ENCODE peak calls at places on chromosomes 1 and 21, in four cellular contexts. K, G, W and N are unnamed samples.
A peak's percentile ranks its signal among the peaks of the same experiment; 100 is the strongest.

GRCh38 chr1:107649023-107649422 is 316.0 kb downstream of the VAV3 start:
- DNase-seq in K (no peak), G (no peak), W (no peak), N (no peak)

GRCh38 chr1:116580446-116581322 is 9.9 kb upstream of the CD58 start:
- DNase-seq in K (no peak), G (no peak), W (no peak), N (no peak)

GRCh38 chr1:182990413-182991144 is 32.6 kb upstream of the LAMC1 start:
- DNase-seq in K (no peak), G (no peak), W (no peak), N (no peak)

GRCh38 chr1:152533327-152533938 is 19.2 kb downstream of the CRCT1 start:
- DNase-seq in K (no peak), G (no peak), W (peak; percentile 71), N (peak; percentile 15)

GRCh38 chr1:119323216-119323982 is 45.2 kb upstream of the HAO2 start:
- DNase-seq in K (no peak), G (no peak), W (no peak), N (no peak)

GRCh38 chr1:200364121-200364759 is 45.6 kb downstream of the ZNF281 start:
- DNase-seq in K (no peak), G (no peak), W (peak; percentile 43), N (no peak)

GRCh38 chr1:21261551-21262281 is 28.5 kb downstream of the ECE1 start:
- DNase-seq in K (peak; percentile 77), G (no peak), W (peak; percentile 81), N (peak; percentile 79)

GRCh38 chr1:209103135-209103534 is 480.4 kb upstream of the CAMK1G start:
- DNase-seq in K (no peak), G (no peak), W (no peak), N (no peak)

GRCh38 chr1:6490181-6491075 is 1.0 kb downstream of the PLEKHG5 start:
- DNase-seq in K (no peak), G (no peak), W (peak; percentile 71), N (peak; percentile 60)

GRCh38 chr1:230957580-230957989 is 21.1 kb downstream of the TTC13 start:
- DNase-seq in K (no peak), G (no peak), W (no peak), N (no peak)

GRCh38 chr1:195141294-195141693 is 1466.9 kb downstream of the KCNT2 start:
- DNase-seq in K (no peak), G (no peak), W (peak; percentile 54), N (no peak)

GRCh38 chr1:960371-961131 is at the start of gene KLHL17:
- DNase-seq in K (peak; percentile 85), G (peak; percentile 48), W (peak; percentile 66), N (no peak)

GRCh38 chr1:163083690-163084089 is 14.5 kb downstream of the RGS4 start:
- DNase-seq in K (no peak), G (no peak), W (peak; percentile 29), N (no peak)

GRCh38 chr1:151574575-151575529 is 34.7 kb downstream of the TUFT1 start:
- DNase-seq in K (no peak), G (no peak), W (no peak), N (no peak)

GRCh38 chr1:91821126-91821868 is 64.7 kb downstream of the TGFBR3 start:
- DNase-seq in K (no peak), G (no peak), W (no peak), N (no peak)

GRCh38 chr1:107680579-107680985 is 284.4 kb downstream of the VAV3 start:
- DNase-seq in K (no peak), G (no peak), W (no peak), N (no peak)

GRCh38 chr1:156543066-156543465 is 29.3 kb downstream of the IQGAP3 start:
- DNase-seq in K (no peak), G (no peak), W (no peak), N (no peak)

GRCh38 chr1:27435566-27436203 is 43.3 kb downstream of the GPR3 start:
- DNase-seq in K (no peak), G (no peak), W (no peak), N (no peak)

GRCh38 chr1:47710075-47711071 is 272.5 kb downstream of the FOXD2 start:
- DNase-seq in K (peak; percentile 90), G (peak; percentile 58), W (peak; percentile 53), N (peak; percentile 71)

GRCh38 chr1:186244825-186245224 is 130.2 kb downstream of the TPR start:
- DNase-seq in K (no peak), G (no peak), W (no peak), N (no peak)

GRCh38 chr1:22854688-22855565 is 117.7 kb downstream of the LACTBL1 start:
- DNase-seq in K (no peak), G (no peak), W (no peak), N (no peak)

GRCh38 chr1:159856576-159856975 is 5.9 kb downstream of the VSIG8 start:
- DNase-seq in K (no peak), G (no peak), W (no peak), N (no peak)

GRCh38 chr21:34836103-34836932 is 167.5 kb downstream of the CLIC6 start:
- DNase-seq in K (no peak), G (no peak), W (peak; percentile 84), N (peak; percentile 38)

GRCh38 chr1:99268021-99268420 is 3.7 kb downstream of the PLPPR4 start:
- DNase-seq in K (no peak), G (no peak), W (no peak), N (no peak)

GRCh38 chr1:3660704-3661103 is 8.4 kb downstream of the TP73 start:
- DNase-seq in K (no peak), G (no peak), W (no peak), N (no peak)

GRCh38 chr1:208113036-208113435 is 131.1 kb downstream of the PLXNA2 start:
- DNase-seq in K (no peak), G (no peak), W (no peak), N (no peak)

GRCh38 chr1:165898837-165899236 is 71.4 kb downstream of the UCK2 start:
- DNase-seq in K (no peak), G (no peak), W (peak; percentile 97), N (peak; percentile 91)

GRCh38 chr1:210438928-210439841 is 110.5 kb downstream of the HHAT start:
- DNase-seq in K (no peak), G (no peak), W (peak; percentile 100), N (peak; percentile 67)

GRCh38 chr21:46159390-46159789 is 4.0 kb upstream of the FTCD start:
- DNase-seq in K (no peak), G (no peak), W (no peak), N (no peak)